ENCODE peak calls at places on chromosome 5, in five cellular contexts. One of them, this sample, is unnamed.

GRCh38 chr5:138438724-138439536 is at the start of gene REEP2:
- DNase-seq in thyroid gland: peak
- DNase-seq in lung: no peak
- DNase-seq in astrocyte of the spinal cord: peak
- DNase-seq in brain microvascular endothelial cell: no peak
- DNase-seq in this sample: no peak

GRCh38 chr5:68343421-68343826 is 127.9 kb downstream of the PIK3R1 start:
- DNase-seq in astrocyte of the spinal cord: peak
- DNase-seq in lung: peak
- DNase-seq in thyroid gland: peak
- DNase-seq in brain microvascular endothelial cell: peak
- DNase-seq in this sample: no peak

GRCh38 chr5:94347130-94347529 is 271.3 kb downstream of the KIAA0825 start:
- DNase-seq in thyroid gland: no peak
- DNase-seq in lung: no peak
- DNase-seq in brain microvascular endothelial cell: no peak
- DNase-seq in astrocyte of the spinal cord: no peak
- DNase-seq in this sample: no peak

GRCh38 chr5:65037845-65038815 is 269.4 kb downstream of the CWC27 start:
- DNase-seq in thyroid gland: peak
- DNase-seq in lung: no peak
- DNase-seq in astrocyte of the spinal cord: no peak
- DNase-seq in brain microvascular endothelial cell: no peak
- DNase-seq in this sample: no peak

GRCh38 chr5:154477382-154478223 is 424 bp downstream of the HAND1 start:
- DNase-seq in astrocyte of the spinal cord: peak
- DNase-seq in brain microvascular endothelial cell: no peak
- DNase-seq in thyroid gland: no peak
- DNase-seq in lung: no peak
- DNase-seq in this sample: no peak

GRCh38 chr5:150484964-150485769 is 22.8 kb upstream of the NDST1 start:
- DNase-seq in thyroid gland: no peak
- DNase-seq in astrocyte of the spinal cord: no peak
- DNase-seq in lung: no peak
- DNase-seq in brain microvascular endothelial cell: no peak
- DNase-seq in this sample: no peak

GRCh38 chr5:160506006-160507004 is 84.7 kb downstream of the PTTG1 start:
- DNase-seq in lung: no peak
- DNase-seq in thyroid gland: no peak
- DNase-seq in brain microvascular endothelial cell: peak
- DNase-seq in astrocyte of the spinal cord: peak
- DNase-seq in this sample: no peak

GRCh38 chr5:120108586-120109254 is 355.4 kb upstream of the PRR16 start:
- DNase-seq in lung: no peak
- DNase-seq in brain microvascular endothelial cell: no peak
- DNase-seq in astrocyte of the spinal cord: no peak
- DNase-seq in thyroid gland: no peak
- DNase-seq in this sample: no peak

GRCh38 chr5:108061941-108062340 is 320.0 kb downstream of the FBXL17 start:
- DNase-seq in brain microvascular endothelial cell: no peak
- DNase-seq in thyroid gland: no peak
- DNase-seq in lung: no peak
- DNase-seq in astrocyte of the spinal cord: peak
- DNase-seq in this sample: no peak

DNA sequence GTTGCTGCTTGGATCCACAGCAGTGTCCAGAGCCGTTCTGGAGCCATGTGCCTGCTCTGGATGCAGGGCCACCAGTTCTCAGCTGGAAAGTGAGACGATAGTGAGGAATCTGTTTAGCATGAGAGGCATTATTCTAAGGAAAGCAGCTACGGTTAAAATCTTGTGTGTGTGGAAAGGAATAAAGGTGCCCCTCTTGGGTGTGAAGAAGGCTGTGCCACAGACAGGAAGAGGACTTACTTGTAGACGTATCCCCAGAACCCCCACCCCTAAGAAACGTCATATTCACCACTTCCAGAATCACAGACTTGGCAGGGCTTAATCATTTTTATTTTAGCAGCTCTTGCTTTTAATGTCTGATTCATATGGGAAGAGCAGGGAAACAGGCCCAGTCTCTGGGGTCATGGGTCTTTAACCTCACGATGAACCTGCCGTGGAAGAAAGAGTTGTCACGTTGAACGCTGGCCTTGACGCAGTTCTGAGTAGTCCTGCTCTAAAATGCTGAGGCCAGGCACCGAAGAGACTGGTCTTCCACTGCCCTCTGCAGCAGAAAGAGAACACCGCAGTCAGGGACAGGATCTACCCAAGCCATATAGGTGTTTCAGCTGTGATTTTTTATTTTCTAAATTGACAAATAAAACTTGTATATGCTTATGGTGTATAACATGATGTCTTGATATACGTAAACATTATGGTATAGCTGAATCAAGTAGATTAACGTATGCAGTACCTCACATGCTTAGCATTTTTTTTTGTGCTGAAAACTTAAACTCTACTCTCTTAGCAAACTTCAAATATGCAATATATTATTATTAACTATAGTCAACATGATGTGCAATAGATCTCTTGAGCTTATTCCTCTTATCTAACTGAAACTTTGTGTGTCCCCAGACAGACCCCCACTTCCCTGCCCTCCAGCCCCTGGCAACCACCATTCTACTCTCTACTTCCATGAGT is 38.8 kb downstream of the CARTPT start:
- DNase-seq in astrocyte of the spinal cord: peak
- DNase-seq in thyroid gland: peak
- DNase-seq in lung: no peak
- DNase-seq in brain microvascular endothelial cell: peak
- DNase-seq in this sample: no peak
- TF ChIP-seq CTCF in astrocyte of the spinal cord: peak
- TF ChIP-seq CTCF in thyroid gland: peak
- TF ChIP-seq CTCF in lung: peak
- TF ChIP-seq CTCF in brain microvascular endothelial cell: peak
- TF ChIP-seq CTCF in this sample: peak

GRCh38 chr5:38258319-38259061 is at the start of gene EGFLAM:
- DNase-seq in brain microvascular endothelial cell: no peak
- DNase-seq in astrocyte of the spinal cord: peak
- DNase-seq in thyroid gland: peak
- DNase-seq in lung: no peak
- DNase-seq in this sample: no peak
- TF ChIP-seq CTCF in brain microvascular endothelial cell: peak
- TF ChIP-seq CTCF in astrocyte of the spinal cord: peak
- TF ChIP-seq CTCF in thyroid gland: no peak
- TF ChIP-seq CTCF in lung: no peak
- TF ChIP-seq CTCF in this sample: no peak

DNA sequence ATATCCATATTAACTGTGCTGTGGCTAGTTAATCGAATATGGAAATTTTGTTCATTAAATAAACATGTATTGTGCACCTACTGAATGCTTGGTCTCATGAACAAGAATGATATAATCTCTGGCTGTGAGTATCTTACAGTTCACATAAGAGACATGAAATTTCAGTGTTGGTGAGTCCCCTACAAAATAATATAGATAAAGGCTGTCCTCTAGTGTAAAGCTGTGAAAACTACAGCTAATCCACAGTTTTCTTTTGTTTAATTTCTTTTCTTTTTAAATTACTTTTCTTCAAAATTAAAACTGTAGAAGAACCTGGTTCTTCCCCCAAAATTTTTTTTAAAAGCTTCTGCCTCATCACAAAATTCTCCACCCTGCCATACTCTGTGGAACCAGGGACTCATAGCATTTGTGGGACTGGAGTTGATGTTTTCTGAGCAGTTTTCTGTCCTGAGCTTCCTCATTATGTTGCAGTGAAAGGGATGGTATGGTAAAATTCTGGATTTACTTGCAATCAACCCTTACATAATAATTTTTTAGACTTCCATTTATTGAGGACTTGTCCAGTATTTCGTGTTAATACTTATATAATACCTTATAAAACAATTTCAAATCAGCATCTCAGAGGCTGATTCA is 135.0 kb downstream of the STK32A start:
- DNase-seq in lung: no peak
- DNase-seq in thyroid gland: no peak
- DNase-seq in brain microvascular endothelial cell: no peak
- DNase-seq in astrocyte of the spinal cord: peak
- DNase-seq in this sample: no peak
- TF ChIP-seq CTCF in lung: peak
- TF ChIP-seq CTCF in thyroid gland: peak
- TF ChIP-seq CTCF in brain microvascular endothelial cell: peak
- TF ChIP-seq CTCF in astrocyte of the spinal cord: peak
- TF ChIP-seq CTCF in this sample: peak

GRCh38 chr5:178113141-178113787 is at the start of gene N4BP3:
- DNase-seq in lung: peak
- DNase-seq in brain microvascular endothelial cell: no peak
- DNase-seq in astrocyte of the spinal cord: peak
- DNase-seq in thyroid gland: peak
- DNase-seq in this sample: no peak
- TF ChIP-seq CTCF in lung: no peak
- TF ChIP-seq CTCF in brain microvascular endothelial cell: no peak
- TF ChIP-seq CTCF in astrocyte of the spinal cord: no peak
- TF ChIP-seq CTCF in thyroid gland: no peak
- TF ChIP-seq CTCF in this sample: no peak

GRCh38 chr5:40733842-40734563 is 21.8 kb downstream of the TTC33 start:
- DNase-seq in lung: no peak
- DNase-seq in brain microvascular endothelial cell: no peak
- DNase-seq in astrocyte of the spinal cord: no peak
- DNase-seq in thyroid gland: no peak
- DNase-seq in this sample: no peak

GRCh38 chr5:40736103-40736875 is 19.5 kb downstream of the TTC33 start:
- DNase-seq in astrocyte of the spinal cord: peak
- DNase-seq in brain microvascular endothelial cell: peak
- DNase-seq in thyroid gland: no peak
- DNase-seq in lung: no peak
- DNase-seq in this sample: no peak

GRCh38 chr5:40735609-40736008 is 20.2 kb downstream of the TTC33 start:
- DNase-seq in brain microvascular endothelial cell: no peak
- DNase-seq in thyroid gland: no peak
- DNase-seq in astrocyte of the spinal cord: no peak
- DNase-seq in lung: no peak
- DNase-seq in this sample: no peak

GRCh38 chr5:40733439-40733838 is 22.3 kb downstream of the TTC33 start:
- DNase-seq in lung: no peak
- DNase-seq in brain microvascular endothelial cell: no peak
- DNase-seq in thyroid gland: no peak
- DNase-seq in astrocyte of the spinal cord: no peak
- DNase-seq in this sample: no peak

GRCh38 chr5:40734986-40735385 is 20.8 kb downstream of the TTC33 start:
- DNase-seq in thyroid gland: no peak
- DNase-seq in brain microvascular endothelial cell: peak
- DNase-seq in lung: no peak
- DNase-seq in astrocyte of the spinal cord: no peak
- DNase-seq in this sample: no peak
- TF ChIP-seq CTCF in thyroid gland: no peak
- TF ChIP-seq CTCF in brain microvascular endothelial cell: no peak
- TF ChIP-seq CTCF in lung: no peak
- TF ChIP-seq CTCF in astrocyte of the spinal cord: no peak
- TF ChIP-seq CTCF in this sample: no peak

GRCh38 chr5:135454946-135455345 is 2.8 kb upstream of the TIFAB start:
- DNase-seq in lung: no peak
- DNase-seq in astrocyte of the spinal cord: no peak
- DNase-seq in brain microvascular endothelial cell: no peak
- DNase-seq in thyroid gland: no peak
- DNase-seq in this sample: no peak
- TF ChIP-seq CTCF in lung: no peak
- TF ChIP-seq CTCF in astrocyte of the spinal cord: no peak
- TF ChIP-seq CTCF in brain microvascular endothelial cell: no peak
- TF ChIP-seq CTCF in thyroid gland: no peak
- TF ChIP-seq CTCF in this sample: no peak

GRCh38 chr5:133599044-133599443 is 13.3 kb downstream of the FSTL4 start:
- DNase-seq in thyroid gland: no peak
- DNase-seq in lung: no peak
- DNase-seq in brain microvascular endothelial cell: no peak
- DNase-seq in astrocyte of the spinal cord: no peak
- DNase-seq in this sample: peak
- TF ChIP-seq CTCF in thyroid gland: no peak
- TF ChIP-seq CTCF in lung: no peak
- TF ChIP-seq CTCF in brain microvascular endothelial cell: no peak
- TF ChIP-seq CTCF in astrocyte of the spinal cord: no peak
- TF ChIP-seq CTCF in this sample: no peak

DNA sequence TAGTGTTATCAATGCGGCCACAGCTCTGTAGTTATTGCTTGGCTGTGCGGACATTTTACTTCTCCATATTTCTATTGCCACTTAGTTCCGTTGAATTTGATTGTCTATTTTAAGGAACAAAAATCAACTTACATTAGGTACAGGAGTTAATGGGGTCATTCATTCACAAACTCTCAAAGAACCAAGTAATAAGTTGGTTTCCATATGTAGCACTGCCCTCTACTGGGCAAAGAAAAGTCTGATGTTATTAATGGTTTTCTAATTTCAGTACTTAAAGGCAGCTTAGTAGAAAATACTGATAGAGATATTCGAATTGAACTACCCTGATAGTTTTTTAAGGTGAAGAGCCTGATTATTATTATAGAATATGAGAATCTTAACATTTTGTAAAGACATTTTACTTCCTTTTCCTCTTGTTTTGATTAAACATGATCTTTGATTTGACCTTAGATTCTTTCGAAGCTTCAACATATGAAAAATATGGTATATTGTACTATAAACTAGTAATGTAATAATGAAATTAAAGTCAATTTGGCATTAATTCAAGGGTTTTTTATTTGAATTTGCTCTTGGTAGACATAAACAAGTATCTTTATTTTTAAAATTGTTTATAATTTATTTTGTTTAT is 119.5 kb upstream of the CTNND2 start:
- DNase-seq in brain microvascular endothelial cell: peak
- DNase-seq in thyroid gland: no peak
- DNase-seq in lung: no peak
- DNase-seq in astrocyte of the spinal cord: peak
- DNase-seq in this sample: no peak
- TF ChIP-seq CTCF in brain microvascular endothelial cell: peak
- TF ChIP-seq CTCF in thyroid gland: peak
- TF ChIP-seq CTCF in lung: peak
- TF ChIP-seq CTCF in astrocyte of the spinal cord: peak
- TF ChIP-seq CTCF in this sample: peak

DNA sequence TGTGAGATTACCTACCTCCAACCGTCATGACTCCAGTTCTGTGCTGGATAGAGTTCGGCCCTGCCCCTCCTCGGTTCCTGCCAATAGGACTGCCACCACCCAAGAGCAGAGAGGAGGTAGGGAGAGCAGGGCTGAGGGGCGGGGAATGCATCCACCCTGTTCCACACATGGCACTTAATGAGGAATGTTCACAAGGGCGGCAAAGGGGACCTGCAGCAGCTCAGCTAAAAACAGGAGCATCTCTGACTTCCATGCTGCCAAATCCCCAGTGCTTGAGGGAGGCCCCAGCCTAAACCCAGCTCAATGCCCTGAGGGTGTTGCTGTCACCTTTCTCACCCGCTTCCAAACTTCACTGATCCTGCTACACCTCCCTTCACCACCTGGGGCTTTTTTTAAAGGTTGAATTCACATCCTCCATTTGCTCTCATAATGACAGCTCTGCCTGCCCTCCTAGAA is 7.8 kb upstream of the DELE1 start:
- DNase-seq in astrocyte of the spinal cord: no peak
- DNase-seq in lung: no peak
- DNase-seq in brain microvascular endothelial cell: no peak
- DNase-seq in thyroid gland: no peak
- DNase-seq in this sample: no peak
- TF ChIP-seq CTCF in astrocyte of the spinal cord: no peak
- TF ChIP-seq CTCF in lung: no peak
- TF ChIP-seq CTCF in brain microvascular endothelial cell: no peak
- TF ChIP-seq CTCF in thyroid gland: no peak
- TF ChIP-seq CTCF in this sample: no peak

GRCh38 chr5:117266237-117266725 is 691.7 kb upstream of the SEMA6A start:
- DNase-seq in brain microvascular endothelial cell: peak
- DNase-seq in thyroid gland: no peak
- DNase-seq in astrocyte of the spinal cord: peak
- DNase-seq in lung: no peak
- DNase-seq in this sample: no peak
- TF ChIP-seq CTCF in brain microvascular endothelial cell: no peak
- TF ChIP-seq CTCF in thyroid gland: no peak
- TF ChIP-seq CTCF in astrocyte of the spinal cord: no peak
- TF ChIP-seq CTCF in lung: no peak
- TF ChIP-seq CTCF in this sample: no peak

This sample was measured in osteocyte.